ENCODE peak calls at places on chromosomes 16 and 17, in seven cellular contexts. One of them, this sample, is unnamed.
A peak's percentile ranks its signal among the peaks of the same experiment; 100 is the strongest.

GRCh38 chr17:74610108-74610507 is 13.4 kb downstream of the CD300E start:
- DNase-seq in AG09309: no peak
- DNase-seq in GM10248: no peak
- DNase-seq in stimulated activated CD4-positive, alpha-beta T cell treated with anti-CD3 and anti-CD28 coated beads, TNF-alpha, amount 100 ng/mL, for 24 hours: no peak
- DNase-seq in COLO829: no peak
- DNase-seq in T-helper 2 cell: no peak
- DNase-seq in prostate gland: no peak
- DNase-seq in this sample: no peak

GRCh38 chr17:71486171-71486740 is 634.6 kb upstream of the SOX9 start:
- DNase-seq in AG09309: no peak
- DNase-seq in GM10248: no peak
- DNase-seq in stimulated activated CD4-positive, alpha-beta T cell treated with anti-CD3 and anti-CD28 coated beads, TNF-alpha, amount 100 ng/mL, for 24 hours: no peak
- DNase-seq in COLO829: no peak
- DNase-seq in T-helper 2 cell: no peak
- DNase-seq in prostate gland: no peak
- DNase-seq in this sample: no peak

GRCh38 chr16:11583889-11584565 is 2.7 kb downstream of the LITAF start:
- DNase-seq in AG09309: no peak
- DNase-seq in GM10248: no peak
- DNase-seq in stimulated activated CD4-positive, alpha-beta T cell treated with anti-CD3 and anti-CD28 coated beads, TNF-alpha, amount 100 ng/mL, for 24 hours: no peak
- DNase-seq in COLO829: no peak
- DNase-seq in T-helper 2 cell: no peak
- DNase-seq in prostate gland: peak; percentile 75
- DNase-seq in this sample: no peak

GRCh38 chr17:69567130-69567529 is 152.6 kb downstream of the MAP2K6 start:
- DNase-seq in AG09309: no peak
- DNase-seq in GM10248: no peak
- DNase-seq in stimulated activated CD4-positive, alpha-beta T cell treated with anti-CD3 and anti-CD28 coated beads, TNF-alpha, amount 100 ng/mL, for 24 hours: no peak
- DNase-seq in COLO829: no peak
- DNase-seq in T-helper 2 cell: no peak
- DNase-seq in prostate gland: no peak
- DNase-seq in this sample: no peak

GRCh38 chr17:42146911-42147607 is 7.7 kb downstream of the RAB5C start:
- DNase-seq in AG09309: no peak
- DNase-seq in GM10248: no peak
- DNase-seq in stimulated activated CD4-positive, alpha-beta T cell treated with anti-CD3 and anti-CD28 coated beads, TNF-alpha, amount 100 ng/mL, for 24 hours: no peak
- DNase-seq in COLO829: no peak
- DNase-seq in T-helper 2 cell: no peak
- DNase-seq in prostate gland: no peak
- DNase-seq in this sample: no peak

GRCh38 chr16:48478418-48478817 is 93.2 kb upstream of the SIAH1 start:
- DNase-seq in AG09309: no peak
- DNase-seq in GM10248: no peak
- DNase-seq in stimulated activated CD4-positive, alpha-beta T cell treated with anti-CD3 and anti-CD28 coated beads, TNF-alpha, amount 100 ng/mL, for 24 hours: no peak
- DNase-seq in COLO829: no peak
- DNase-seq in T-helper 2 cell: no peak
- DNase-seq in prostate gland: no peak
- DNase-seq in this sample: no peak

GRCh38 chr17:48542956-48543853 is 1.7 kb downstream of the HOXB2 start:
- DNase-seq in AG09309: no peak
- DNase-seq in GM10248: peak; percentile 72
- DNase-seq in stimulated activated CD4-positive, alpha-beta T cell treated with anti-CD3 and anti-CD28 coated beads, TNF-alpha, amount 100 ng/mL, for 24 hours: peak; percentile 20
- DNase-seq in COLO829: no peak
- DNase-seq in T-helper 2 cell: peak; percentile 32
- DNase-seq in prostate gland: no peak
- DNase-seq in this sample: no peak

GRCh38 chr17:62587554-62587953 is 39.9 kb upstream of the MRC2 start:
- DNase-seq in AG09309: no peak
- DNase-seq in GM10248: no peak
- DNase-seq in stimulated activated CD4-positive, alpha-beta T cell treated with anti-CD3 and anti-CD28 coated beads, TNF-alpha, amount 100 ng/mL, for 24 hours: no peak
- DNase-seq in COLO829: no peak
- DNase-seq in T-helper 2 cell: no peak
- DNase-seq in prostate gland: no peak
- DNase-seq in this sample: no peak

GRCh38 chr16:8718753-8719386 is 44.5 kb downstream of the ABAT start:
- DNase-seq in AG09309: no peak
- DNase-seq in GM10248: no peak
- DNase-seq in stimulated activated CD4-positive, alpha-beta T cell treated with anti-CD3 and anti-CD28 coated beads, TNF-alpha, amount 100 ng/mL, for 24 hours: no peak
- DNase-seq in COLO829: no peak
- DNase-seq in T-helper 2 cell: no peak
- DNase-seq in prostate gland: peak; percentile 54
- DNase-seq in this sample: no peak